ENCODE peak calls at places on chromosomes 11 and 22, in eight cellular contexts. N is RWPE1, E is fibroblast of villous mesenchyme, C is stomach, V is astrocyte of the spinal cord, U is glutamatergic neuron, T is foreskin fibroblast, Z is HCT116. I is an unnamed sample.

GRCh38 chr22:45997077-45997774 is 20.3 kb upstream of the WNT7B start:
- DNase-seq in N (peak; percentile 50), E (peak; percentile 98), C (peak; percentile 63), V (peak; percentile 98), U (no peak), T (peak; percentile 99), Z (no peak), I (peak; percentile 54)

GRCh38 chr11:66190776-66191175 is 77.7 kb upstream of the RAB1B start:
- DNase-seq in N (no peak), E (peak; percentile 46), C (peak; percentile 57), V (no peak), U (peak; percentile 42), T (peak; percentile 30), Z (no peak), I (no peak)

GRCh38 chr11:96748639-96749370 is 359.0 kb downstream of the JRKL start:
- DNase-seq in N (peak; percentile 27), E (peak; percentile 67), C (no peak), V (peak; percentile 53), U (no peak), T (peak; percentile 55), Z (no peak), I (no peak)

GRCh38 chr22:25120093-25120561 is 79.5 kb upstream of the CRYBB3 start:
- DNase-seq in N (no peak), E (no peak), C (peak; percentile 77), V (no peak), U (no peak), T (no peak), Z (peak; percentile 79), I (no peak)

GRCh38 chr22:48808038-48808960 is 1019.4 kb downstream of the BRD1 start:
- DNase-seq in N (no peak), E (no peak), C (no peak), V (no peak), U (no peak), T (no peak), Z (no peak), I (no peak)

GRCh38 chr11:27209562-27210005 is 153.4 kb downstream of the CCDC34 start:
- DNase-seq in N (peak; percentile 87), E (peak; percentile 79), C (no peak), V (peak; percentile 97), U (no peak), T (peak; percentile 86), Z (peak; percentile 40), I (no peak)

GRCh38 chr11:90229791-90230190 is 6.9 kb upstream of the CHORDC1 start:
- DNase-seq in N (no peak), E (peak; percentile 57), C (no peak), V (peak; percentile 25), U (no peak), T (peak; percentile 13), Z (no peak), I (no peak)

GRCh38 chr11:3609416-3610265 is 32.2 kb downstream of the ART5 start:
- DNase-seq in N (peak; percentile 38), E (peak; percentile 44), C (no peak), V (peak; percentile 44), U (no peak), T (peak; percentile 70), Z (peak; percentile 35), I (peak; percentile 32)

GRCh38 chr11:75812542-75813040 is 2.4 kb upstream of the UVRAG start:
- DNase-seq in N (no peak), E (no peak), C (no peak), V (no peak), U (no peak), T (no peak), Z (no peak), I (peak; percentile 16)

DNA sequence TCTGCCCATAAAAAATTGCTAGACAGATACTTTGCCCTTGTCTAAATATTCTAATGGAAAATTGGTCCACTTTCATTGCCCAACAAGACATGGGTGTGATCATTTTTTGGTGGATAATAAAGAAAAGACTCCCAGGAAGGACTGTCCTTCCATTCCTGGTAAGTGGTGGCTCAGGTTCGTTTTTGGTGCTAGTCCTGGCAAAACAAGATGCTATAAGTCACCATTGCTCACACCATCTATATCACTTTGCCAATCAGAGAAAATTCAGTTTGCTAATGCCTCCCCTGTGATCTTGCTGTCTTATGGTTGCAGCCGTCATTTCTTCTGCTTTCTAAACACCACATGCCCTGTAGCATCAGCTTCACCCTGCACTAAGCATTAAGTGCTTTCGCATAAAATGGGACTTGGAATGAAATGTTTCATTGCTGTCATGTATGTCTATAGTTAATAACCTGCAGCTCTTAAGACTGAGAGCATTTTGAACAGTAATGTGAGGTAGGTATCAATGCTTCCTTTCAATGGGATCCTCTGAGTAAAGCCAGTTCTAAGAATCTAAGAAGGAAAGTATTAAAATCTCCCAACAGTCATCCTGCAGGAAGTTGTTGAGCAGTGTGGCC is 108.4 kb downstream of the DBX1 start:
- DNase-seq in N (no peak), E (no peak), C (no peak), V (no peak), U (no peak), T (no peak), Z (no peak), I (no peak)
- TF ChIP-seq CTCF in N (no peak), E (no peak), C (no peak), V (no peak), U (no peak), T (no peak), Z (no peak), I (no peak)

DNA sequence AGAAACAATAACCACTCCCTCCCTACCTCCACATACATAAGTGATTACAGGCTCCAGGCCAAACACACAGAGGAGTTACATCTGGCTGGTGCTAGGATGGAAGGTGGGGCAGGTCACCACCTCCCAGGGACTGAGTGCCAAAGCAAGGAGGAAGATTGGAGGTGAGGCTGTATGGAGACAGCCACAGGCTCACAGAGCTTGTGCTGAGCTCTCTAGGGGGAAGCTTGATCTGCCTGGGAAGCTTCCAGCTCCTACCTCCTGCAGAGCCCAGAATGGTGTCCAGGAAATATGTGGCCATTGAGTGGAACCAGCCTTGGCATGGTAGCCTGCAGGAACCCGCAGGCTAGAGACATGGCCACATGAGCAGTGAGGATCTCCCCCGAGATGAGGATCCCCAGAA is 3.6 kb upstream of the MED15 start:
- DNase-seq in N (no peak), E (no peak), C (no peak), V (peak; percentile 29), U (no peak), T (no peak), Z (no peak), I (no peak)
- TF ChIP-seq CTCF in N (no peak), E (no peak), C (no peak), V (no peak), U (no peak), T (no peak), Z (no peak), I (no peak)

DNA sequence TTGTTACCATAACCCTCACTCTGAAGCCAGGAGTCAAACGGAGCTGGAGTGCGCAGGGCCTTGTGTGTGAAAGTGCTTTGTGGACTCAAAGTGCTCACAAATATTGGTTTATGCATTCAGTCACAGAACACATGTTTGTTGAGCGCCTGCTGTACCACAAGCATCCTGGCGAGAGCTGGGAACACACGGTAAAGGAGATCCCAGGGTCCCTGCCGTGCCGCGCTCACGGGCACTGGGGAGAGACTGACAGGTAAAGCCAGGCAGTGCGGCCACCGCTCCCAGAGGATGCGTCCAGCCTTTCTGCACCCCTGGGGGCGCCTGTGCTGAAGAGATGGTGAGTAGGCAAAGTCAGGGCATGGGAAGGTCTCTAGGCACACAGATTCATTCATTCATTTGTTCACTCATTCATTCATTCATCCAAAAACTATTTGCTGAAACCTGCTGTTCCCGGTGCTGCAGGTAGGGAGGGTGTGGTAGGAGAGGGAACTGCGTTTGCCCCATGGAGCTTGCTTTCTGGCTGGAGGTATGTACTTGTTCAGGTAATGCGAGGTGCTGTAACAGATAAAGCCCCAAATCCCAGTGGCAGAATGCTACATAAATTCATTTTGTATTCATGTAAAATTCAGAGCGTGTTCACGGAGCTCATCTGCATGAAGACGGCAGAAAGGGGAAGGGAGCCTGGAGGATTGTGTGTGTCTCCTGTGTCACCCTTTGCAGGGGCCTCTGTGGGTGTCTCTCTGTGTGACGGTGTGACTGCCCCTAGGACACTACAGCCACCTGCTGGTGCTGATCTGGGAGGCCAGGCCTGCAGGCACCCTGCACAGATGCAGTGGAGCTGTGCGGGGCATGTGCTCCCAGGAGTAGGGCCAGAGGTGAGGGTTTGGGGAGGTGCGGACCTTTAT is 167.0 kb upstream of the B3GAT1 start:
- DNase-seq in N (no peak), E (no peak), C (no peak), V (no peak), U (no peak), T (no peak), Z (peak; percentile 18), I (no peak)
- TF ChIP-seq CTCF in N (no peak), E (no peak), C (no peak), V (no peak), U (peak; percentile 3), T (no peak), Z (peak; percentile 26), I (no peak)

DNA sequence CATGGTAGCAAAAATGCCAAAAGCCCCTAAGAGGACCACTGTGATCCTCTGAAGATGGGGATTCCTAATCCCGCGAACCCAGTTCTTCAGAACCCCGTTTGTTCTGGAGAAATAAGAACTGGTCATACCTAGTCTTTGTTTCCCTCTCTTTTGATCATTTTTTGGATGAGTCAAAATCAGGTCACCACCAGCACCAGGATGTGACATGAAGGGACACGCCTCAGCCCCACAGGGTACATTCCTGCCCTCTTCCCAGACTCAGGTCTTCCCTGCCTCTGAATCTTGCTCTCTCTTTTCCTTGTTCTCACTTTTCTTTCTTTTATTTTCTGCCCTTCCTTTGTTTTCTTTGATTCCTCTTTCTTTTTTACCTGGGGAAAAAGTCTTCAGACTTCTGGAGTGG is 14.6 kb upstream of the ANO1 start:
- DNase-seq in N (peak; percentile 60), E (no peak), C (no peak), V (no peak), U (no peak), T (no peak), Z (peak; percentile 26), I (no peak)
- TF ChIP-seq CTCF in N (no peak), E (no peak), C (no peak), V (no peak), U (no peak), T (no peak), Z (no peak), I (no peak)

DNA sequence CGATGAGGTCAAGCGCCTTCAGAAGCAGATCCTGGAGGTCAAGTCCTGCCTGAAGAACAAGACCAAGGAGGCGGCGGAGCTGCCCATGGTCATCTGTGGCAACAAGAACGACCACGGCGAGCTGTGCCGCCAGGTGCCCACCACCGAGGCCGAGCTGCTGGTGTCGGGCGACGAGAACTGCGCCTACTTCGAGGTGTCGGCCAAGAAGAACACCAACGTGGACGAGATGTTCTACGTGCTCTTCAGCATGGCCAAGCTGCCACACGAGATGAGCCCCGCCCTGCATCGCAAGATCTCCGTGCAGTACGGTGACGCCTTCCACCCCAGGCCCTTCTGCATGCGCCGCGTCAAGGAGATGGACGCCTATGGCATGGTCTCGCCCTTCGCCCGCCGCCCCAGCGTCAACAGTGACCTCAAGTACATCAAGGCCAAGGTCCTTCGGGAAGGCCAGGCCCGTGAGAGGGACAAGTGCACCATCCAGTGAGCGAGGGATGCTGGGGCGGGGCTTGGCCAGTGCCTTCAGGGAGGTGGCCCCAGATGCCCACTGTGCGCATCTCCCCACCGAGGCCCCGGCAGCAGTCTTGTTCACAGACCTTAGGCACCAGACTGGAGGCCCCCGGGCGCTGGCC is 11.0 kb downstream of the RASD2 start:
- DNase-seq in N (no peak), E (no peak), C (no peak), V (no peak), U (no peak), T (no peak), Z (no peak), I (no peak)
- TF ChIP-seq CTCF in N (no peak), E (no peak), C (no peak), V (no peak), U (no peak), T (no peak), Z (no peak), I (no peak)

I was measured in nephron progenitor cell.